ENCODE peak calls at places on chromosomes 2 and 18, in seven cellular contexts. One of them, this sample, is unnamed.

GRCh38 chr2:136765736-136766323 is 485 bp downstream of the THSD7B start:
- DNase-seq in neuronal stem cell: no peak
- DNase-seq in H9: peak
- DNase-seq in H1: no peak
- DNase-seq in mesenchymal stem cell: no peak
- DNase-seq in trophoblast cell: no peak
- DNase-seq in IMR-90: no peak
- DNase-seq in this sample: no peak

GRCh38 chr2:25453199-25453903 is 111.6 kb upstream of the DNMT3A start:
- DNase-seq in H9: no peak
- DNase-seq in mesenchymal stem cell: no peak
- DNase-seq in trophoblast cell: no peak
- DNase-seq in neuronal stem cell: no peak
- DNase-seq in IMR-90: peak
- DNase-seq in H1: no peak
- DNase-seq in this sample: no peak

GRCh38 chr18:75478996-75479870 is 51.7 kb upstream of the SMIM21 start:
- DNase-seq in trophoblast cell: no peak
- DNase-seq in IMR-90: peak
- DNase-seq in H1: no peak
- DNase-seq in mesenchymal stem cell: peak
- DNase-seq in neuronal stem cell: peak
- DNase-seq in H9: no peak
- DNase-seq in this sample: peak

GRCh38 chr2:235584269-235585007 is 90.6 kb downstream of the AGAP1 start:
- DNase-seq in neuronal stem cell: no peak
- DNase-seq in IMR-90: no peak
- DNase-seq in mesenchymal stem cell: no peak
- DNase-seq in H9: no peak
- DNase-seq in trophoblast cell: no peak
- DNase-seq in H1: no peak
- DNase-seq in this sample: no peak

GRCh38 chr2:218368621-218369153 is 12.0 kb downstream of the CATIP start:
- DNase-seq in IMR-90: no peak
- DNase-seq in trophoblast cell: peak
- DNase-seq in mesenchymal stem cell: peak
- DNase-seq in neuronal stem cell: no peak
- DNase-seq in H9: peak
- DNase-seq in H1: no peak
- DNase-seq in this sample: peak

GRCh38 chr2:108907822-108908716 is 81.0 kb downstream of the EDAR start:
- DNase-seq in IMR-90: no peak
- DNase-seq in mesenchymal stem cell: no peak
- DNase-seq in neuronal stem cell: no peak
- DNase-seq in H1: no peak
- DNase-seq in trophoblast cell: no peak
- DNase-seq in H9: peak
- DNase-seq in this sample: no peak

GRCh38 chr2:10762651-10763460 is 41.4 kb downstream of the ATP6V1C2 start:
- DNase-seq in trophoblast cell: no peak
- DNase-seq in mesenchymal stem cell: no peak
- DNase-seq in neuronal stem cell: no peak
- DNase-seq in IMR-90: peak
- DNase-seq in H1: no peak
- DNase-seq in H9: no peak
- DNase-seq in this sample: no peak

GRCh38 chr2:101895039-101895438 is 96.7 kb upstream of the IL1R2 start:
- DNase-seq in neuronal stem cell: no peak
- DNase-seq in H9: no peak
- DNase-seq in mesenchymal stem cell: no peak
- DNase-seq in IMR-90: no peak
- DNase-seq in trophoblast cell: no peak
- DNase-seq in H1: no peak
- DNase-seq in this sample: no peak

GRCh38 chr2:84846041-84846663 is 34.7 kb downstream of the TRABD2A start:
- DNase-seq in H1: no peak
- DNase-seq in H9: no peak
- DNase-seq in IMR-90: peak
- DNase-seq in mesenchymal stem cell: no peak
- DNase-seq in trophoblast cell: no peak
- DNase-seq in neuronal stem cell: no peak
- DNase-seq in this sample: no peak

GRCh38 chr2:127762846-127763245 is 48.1 kb downstream of the WDR33 start:
- DNase-seq in mesenchymal stem cell: peak
- DNase-seq in H1: no peak
- DNase-seq in neuronal stem cell: no peak
- DNase-seq in IMR-90: peak
- DNase-seq in H9: no peak
- DNase-seq in trophoblast cell: no peak
- DNase-seq in this sample: no peak

GRCh38 chr2:127759931-127760330 is 51.0 kb downstream of the WDR33 start:
- DNase-seq in H9: no peak
- DNase-seq in trophoblast cell: no peak
- DNase-seq in neuronal stem cell: no peak
- DNase-seq in mesenchymal stem cell: no peak
- DNase-seq in IMR-90: peak
- DNase-seq in H1: no peak
- DNase-seq in this sample: no peak

GRCh38 chr2:127763776-127764175 is 47.2 kb downstream of the WDR33 start:
- DNase-seq in trophoblast cell: no peak
- DNase-seq in neuronal stem cell: no peak
- DNase-seq in H9: no peak
- DNase-seq in IMR-90: peak
- DNase-seq in H1: no peak
- DNase-seq in mesenchymal stem cell: peak
- DNase-seq in this sample: no peak

GRCh38 chr2:127762441-127762840 is 48.5 kb downstream of the WDR33 start:
- DNase-seq in neuronal stem cell: no peak
- DNase-seq in trophoblast cell: no peak
- DNase-seq in IMR-90: no peak
- DNase-seq in H1: no peak
- DNase-seq in H9: no peak
- DNase-seq in mesenchymal stem cell: no peak
- DNase-seq in this sample: no peak
- H4K8ac ChIP-seq in neuronal stem cell: no peak
- H4K8ac ChIP-seq in trophoblast cell: no peak
- H4K8ac ChIP-seq in IMR-90: no peak
- H4K8ac ChIP-seq in H1: no peak
- H4K8ac ChIP-seq in H9: no peak
- H4K8ac ChIP-seq in mesenchymal stem cell: no peak
- H4K8ac ChIP-seq in this sample: no peak

DNA sequence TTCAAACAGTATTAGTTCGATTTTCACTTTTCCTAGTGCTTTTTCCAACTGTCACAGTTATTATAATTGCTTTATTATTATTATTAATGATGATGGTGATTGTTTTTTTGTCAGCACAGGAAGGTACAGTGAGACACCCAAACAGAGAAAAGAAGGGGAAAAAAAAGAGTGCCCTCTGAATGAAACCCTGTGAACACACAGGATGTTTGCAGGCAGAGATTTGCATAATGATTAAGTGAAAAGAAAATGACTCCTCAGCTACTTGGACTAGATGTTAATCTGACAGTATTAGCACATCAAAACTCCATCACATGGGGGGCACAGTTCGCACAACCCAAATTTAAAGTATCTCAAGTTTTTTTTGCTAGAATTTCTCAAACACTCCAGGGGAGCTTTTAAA is 32.9 kb downstream of the ADD2 start:
- DNase-seq in IMR-90: no peak
- DNase-seq in H1: no peak
- DNase-seq in neuronal stem cell: no peak
- DNase-seq in trophoblast cell: no peak
- DNase-seq in H9: no peak
- DNase-seq in mesenchymal stem cell: no peak
- DNase-seq in this sample: no peak
- H4K8ac ChIP-seq in IMR-90: no peak
- H4K8ac ChIP-seq in H1: no peak
- H4K8ac ChIP-seq in neuronal stem cell: no peak
- H4K8ac ChIP-seq in trophoblast cell: no peak
- H4K8ac ChIP-seq in H9: no peak
- H4K8ac ChIP-seq in mesenchymal stem cell: no peak
- H4K8ac ChIP-seq in this sample: no peak

DNA sequence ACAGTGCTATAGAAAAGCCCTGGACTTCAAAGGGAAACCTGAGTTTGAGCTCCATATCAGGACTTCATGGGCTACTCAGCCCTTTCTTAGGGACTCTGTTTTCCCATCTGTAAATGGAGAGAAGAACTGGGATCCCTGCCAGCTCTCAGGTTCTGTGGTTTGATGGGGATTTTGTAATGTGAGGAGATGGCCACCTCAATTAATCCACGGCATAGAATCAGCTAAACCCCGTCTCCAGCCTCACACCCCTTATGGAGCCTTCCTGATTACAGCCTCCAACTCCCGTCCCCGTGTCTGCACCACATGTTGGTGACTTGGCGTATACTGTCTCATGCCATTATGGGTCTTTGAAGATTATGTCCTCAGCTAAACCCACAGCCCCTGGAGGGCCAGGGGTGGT is 64.0 kb upstream of the PPP1CB start:
- DNase-seq in H9: no peak
- DNase-seq in trophoblast cell: no peak
- DNase-seq in neuronal stem cell: no peak
- DNase-seq in mesenchymal stem cell: no peak
- DNase-seq in H1: no peak
- DNase-seq in IMR-90: no peak
- DNase-seq in this sample: no peak
- H4K8ac ChIP-seq in H9: no peak
- H4K8ac ChIP-seq in trophoblast cell: peak
- H4K8ac ChIP-seq in neuronal stem cell: no peak
- H4K8ac ChIP-seq in mesenchymal stem cell: no peak
- H4K8ac ChIP-seq in H1: no peak
- H4K8ac ChIP-seq in IMR-90: no peak
- H4K8ac ChIP-seq in this sample: no peak

DNA sequence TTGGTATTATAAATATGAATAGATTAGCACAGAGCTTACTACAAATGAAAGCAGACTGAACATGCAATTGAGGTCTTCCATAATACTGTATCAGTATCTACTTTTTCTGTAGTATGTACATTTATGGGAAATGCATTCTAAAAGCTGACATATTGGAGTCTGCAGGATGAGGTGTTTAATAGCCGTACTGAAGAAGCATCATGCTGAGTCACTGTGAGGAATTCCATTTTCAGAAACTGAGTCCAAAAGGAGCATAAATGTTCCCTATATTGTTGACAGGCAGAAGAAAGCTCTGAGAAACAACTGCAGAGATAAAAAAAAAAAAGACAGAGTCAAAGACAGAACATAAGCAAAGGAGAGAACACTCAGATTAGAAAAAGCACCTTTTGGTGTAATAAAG is 366.7 kb upstream of the SPHKAP start:
- DNase-seq in H9: no peak
- DNase-seq in neuronal stem cell: no peak
- DNase-seq in mesenchymal stem cell: no peak
- DNase-seq in trophoblast cell: no peak
- DNase-seq in IMR-90: peak
- DNase-seq in H1: no peak
- DNase-seq in this sample: no peak
- H4K8ac ChIP-seq in H9: no peak
- H4K8ac ChIP-seq in neuronal stem cell: no peak
- H4K8ac ChIP-seq in mesenchymal stem cell: no peak
- H4K8ac ChIP-seq in trophoblast cell: no peak
- H4K8ac ChIP-seq in IMR-90: no peak
- H4K8ac ChIP-seq in H1: no peak
- H4K8ac ChIP-seq in this sample: no peak

GRCh38 chr2:165790461-165790860 is 3.6 kb downstream of the GALNT3 start:
- DNase-seq in H9: no peak
- DNase-seq in neuronal stem cell: no peak
- DNase-seq in H1: no peak
- DNase-seq in trophoblast cell: no peak
- DNase-seq in IMR-90: peak
- DNase-seq in mesenchymal stem cell: no peak
- DNase-seq in this sample: no peak
- H4K8ac ChIP-seq in H9: no peak
- H4K8ac ChIP-seq in neuronal stem cell: no peak
- H4K8ac ChIP-seq in H1: no peak
- H4K8ac ChIP-seq in trophoblast cell: no peak
- H4K8ac ChIP-seq in IMR-90: no peak
- H4K8ac ChIP-seq in mesenchymal stem cell: no peak
- H4K8ac ChIP-seq in this sample: no peak

DNA sequence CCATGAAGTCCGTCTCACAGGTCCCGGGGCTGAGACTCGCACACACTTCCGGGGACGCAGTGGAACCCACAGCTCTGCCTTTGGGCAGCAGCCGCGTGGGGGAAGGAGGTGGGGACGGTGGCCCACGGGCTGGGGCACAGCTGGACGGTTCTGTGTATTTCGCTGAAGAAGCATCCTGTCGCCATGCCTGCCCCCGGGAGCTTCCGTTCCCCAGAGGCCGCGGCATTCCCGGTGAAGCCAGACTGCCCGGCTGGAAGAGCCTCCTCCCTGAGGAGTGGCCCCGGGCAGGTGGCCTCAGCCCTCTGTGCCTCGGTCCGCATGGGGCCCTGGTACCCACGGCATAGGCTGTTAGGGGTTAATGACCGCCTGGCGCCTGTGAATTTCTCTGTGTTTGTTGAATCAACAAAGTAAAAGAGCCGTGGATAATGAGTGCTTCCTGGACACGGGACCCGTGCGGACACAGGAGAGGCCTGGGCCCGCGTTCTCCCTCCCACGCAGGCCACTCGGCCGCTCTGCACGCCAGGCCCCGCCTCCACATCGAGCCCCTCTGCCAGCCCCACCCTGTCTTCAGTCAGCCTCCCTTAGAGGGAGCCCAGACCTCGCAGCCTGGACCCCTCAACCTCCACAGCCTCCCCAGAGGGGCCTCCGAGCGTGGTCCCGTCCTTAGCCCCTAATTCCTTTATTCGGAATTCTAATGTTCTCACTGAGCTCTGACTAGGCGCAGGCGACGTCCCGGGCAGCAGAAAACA is 51.0 kb downstream of the KCNG2 start:
- DNase-seq in mesenchymal stem cell: no peak
- DNase-seq in IMR-90: no peak
- DNase-seq in neuronal stem cell: no peak
- DNase-seq in H9: no peak
- DNase-seq in trophoblast cell: no peak
- DNase-seq in H1: no peak
- DNase-seq in this sample: no peak
- H4K8ac ChIP-seq in mesenchymal stem cell: no peak
- H4K8ac ChIP-seq in IMR-90: no peak
- H4K8ac ChIP-seq in neuronal stem cell: no peak
- H4K8ac ChIP-seq in H9: no peak
- H4K8ac ChIP-seq in trophoblast cell: no peak
- H4K8ac ChIP-seq in H1: no peak
- H4K8ac ChIP-seq in this sample: no peak

DNA sequence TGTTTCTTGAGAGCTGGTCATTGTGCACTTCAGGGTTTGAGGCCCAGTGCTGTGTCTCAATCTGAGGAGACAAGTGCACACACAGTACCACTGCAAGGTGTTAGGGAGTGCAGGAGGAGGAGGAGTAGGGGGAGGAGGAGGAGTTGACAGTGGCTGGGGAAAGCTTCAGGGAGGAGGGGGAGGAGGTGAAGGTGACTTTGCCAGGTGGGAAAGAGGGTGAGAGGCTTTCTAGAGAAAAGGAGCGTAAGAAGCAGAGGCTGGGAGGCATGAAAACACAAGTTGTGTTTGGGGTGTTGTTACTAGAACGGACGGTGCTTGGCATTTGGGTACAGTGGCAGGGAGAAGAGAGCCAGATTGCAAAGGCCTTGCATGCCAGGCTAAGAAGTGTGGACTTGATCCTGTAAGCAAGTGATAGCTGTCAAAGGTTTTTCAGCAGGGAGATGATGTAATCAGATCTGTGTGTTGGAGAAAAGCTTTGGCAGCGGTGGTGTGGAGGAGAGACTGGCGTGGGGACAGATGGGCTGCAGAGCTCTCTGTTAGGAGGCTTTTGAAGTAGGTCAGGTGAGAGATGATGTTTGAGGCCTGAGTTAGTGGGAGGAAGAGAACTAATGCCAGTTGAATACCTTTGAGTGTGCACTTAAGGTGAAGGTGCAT is 16.2 kb downstream of the TANC1 start:
- DNase-seq in IMR-90: peak
- DNase-seq in H9: no peak
- DNase-seq in trophoblast cell: no peak
- DNase-seq in H1: no peak
- DNase-seq in mesenchymal stem cell: no peak
- DNase-seq in neuronal stem cell: no peak
- DNase-seq in this sample: peak
- H4K8ac ChIP-seq in IMR-90: no peak
- H4K8ac ChIP-seq in H9: no peak
- H4K8ac ChIP-seq in trophoblast cell: no peak
- H4K8ac ChIP-seq in H1: no peak
- H4K8ac ChIP-seq in mesenchymal stem cell: no peak
- H4K8ac ChIP-seq in neuronal stem cell: no peak
- H4K8ac ChIP-seq in this sample: no peak